ENCODE peak calls at places on chromosome 6, in five cellular contexts. Y is upper lobe of left lung; X is PC-9; L is stimulated activated CD4-positive, alpha-beta T cell treated with anti-CD3 and anti-CD28 coated beads, Interleukin-15, amount 100 ng/mL, for 1 hour; C is neural crest cell. U is an unnamed sample.

GRCh38 chr6:143549630-143550268 is 38.2 kb upstream of the FUCA2 start:
- DNase-seq in Y (no peak), C (no peak), X (no peak), L (no peak), U (peak)

GRCh38 chr6:157579467-157580031 is 198.6 kb downstream of the ZDHHC14 start:
- DNase-seq in C (no peak), Y (no peak), X (peak), L (no peak), U (no peak)

GRCh38 chr6:109944448-109944847 is 33.7 kb upstream of the GPR6 start:
- DNase-seq in C (no peak), L (no peak), Y (no peak), X (peak), U (peak)

GRCh38 chr6:123805921-123806320 is 2.3 kb downstream of the NKAIN2 start:
- DNase-seq in C (no peak), X (no peak), Y (no peak), L (no peak), U (no peak)

GRCh38 chr6:53287336-53288225 is 61.2 kb downstream of the ELOVL5 start:
- DNase-seq in C (no peak), L (no peak), X (no peak), Y (no peak), U (no peak)

GRCh38 chr6:167329014-167329413 is 4.1 kb downstream of the TTLL2 start:
- DNase-seq in Y (no peak), L (no peak), X (no peak), C (no peak), U (no peak)

GRCh38 chr6:9979996-9980395 is 434.9 kb downstream of the TFAP2A start:
- DNase-seq in L (no peak), Y (no peak), C (no peak), X (no peak), U (no peak)

GRCh38 chr6:118934461-118935330 is at the start of gene MCM9:
- DNase-seq in Y (peak), X (peak), L (peak), C (peak), U (no peak)

GRCh38 chr6:43702522-43703440 is 15.2 kb upstream of the MRPS18A start:
- DNase-seq in C (peak), L (no peak), Y (peak), X (peak), U (no peak)

GRCh38 chr6:99521557-99522286 is 6.5 kb upstream of the USP45 start:
- DNase-seq in C (no peak), X (peak), Y (peak), L (no peak), U (no peak)

GRCh38 chr6:150967910-150968309 is 102.4 kb downstream of the MTHFD1L start:
- DNase-seq in Y (no peak), C (no peak), L (no peak), X (no peak), U (no peak)

GRCh38 chr6:105276374-105276773 is 96.6 kb upstream of the POPDC3 start:
- DNase-seq in Y (no peak), L (no peak), X (no peak), C (no peak), U (no peak)

GRCh38 chr6:163743796-163744195 is 329.3 kb downstream of the QKI start:
- DNase-seq in L (no peak), Y (no peak), X (no peak), C (no peak), U (no peak)

GRCh38 chr6:37647765-37648085 is 50.0 kb downstream of the MDGA1 start:
- DNase-seq in L (no peak), Y (no peak), C (no peak), X (no peak), U (no peak)

GRCh38 chr6:25991785-25992412 is 29.3 kb downstream of the TRIM38 start:
- DNase-seq in L (peak), Y (peak), C (peak), X (peak), U (no peak)

GRCh38 chr6:130167655-130168054 is 55.1 kb downstream of the SAMD3 start:
- DNase-seq in Y (no peak), C (no peak), L (no peak), X (no peak), U (peak)

GRCh38 chr6:111615916-111616612 is 10.4 kb upstream of the TRAF3IP2 start:
- DNase-seq in L (no peak), Y (no peak), C (no peak), X (no peak), U (no peak)

GRCh38 chr6:35090734-35091133 is 50.4 kb downstream of the TCP11 start:
- DNase-seq in L (no peak), Y (no peak), X (no peak), C (no peak), U (no peak)

GRCh38 chr6:29651413-29652197 is 5.3 kb upstream of the MOG start:
- DNase-seq in Y (no peak), C (no peak), X (no peak), L (no peak), U (no peak)

GRCh38 chr6:135812085-135812526 is 39.4 kb upstream of the PDE7B start:
- DNase-seq in L (no peak), X (peak), Y (peak), C (no peak), U (no peak)

GRCh38 chr6:106975699-106976032 is 1.1 kb upstream of the CD24 start:
- DNase-seq in X (no peak), Y (no peak), L (no peak), C (no peak), U (no peak)